ENCODE peak calls at places on chromosomes 1 and 21, in seven cellular contexts. L is NB4, F is brain microvascular endothelial cell, T is kidney epithelial cell, A is pancreas, E is ovary, G is cardiac muscle cell. P is an unnamed sample.

GRCh38 chr1:84298336-84298687 is 3.2 kb upstream of the SAMD13 start:
- DNase-seq in L (peak), F (no peak), T (no peak), A (peak), E (peak), G (peak), P (peak)

GRCh38 chr1:205351984-205352713 is 4.6 kb downstream of the KLHDC8A start:
- DNase-seq in L (no peak), F (no peak), T (no peak), A (peak), E (peak), G (peak), P (no peak)

GRCh38 chr1:62810420-62811274 is 26.7 kb downstream of the ATG4C start:
- DNase-seq in L (peak), F (no peak), T (no peak), A (no peak), E (no peak), G (no peak), P (no peak)

GRCh38 chr1:19315378-19316206 is 3.5 kb downstream of the SLC66A1 start:
- DNase-seq in L (peak), F (peak), T (no peak), A (no peak), E (no peak), G (peak), P (no peak)

GRCh38 chr21:43299441-43300277 is 127.3 kb downstream of the SIK1 start:
- DNase-seq in L (no peak), F (no peak), T (no peak), A (no peak), E (peak), G (no peak), P (no peak)

GRCh38 chr1:50047916-50048694 is 24.4 kb upstream of the AGBL4 start:
- DNase-seq in L (no peak), F (no peak), T (no peak), A (no peak), E (no peak), G (no peak), P (peak)

GRCh38 chr1:99305626-99306025 is 41.3 kb downstream of the PLPPR4 start:
- DNase-seq in L (no peak), F (peak), T (no peak), A (no peak), E (no peak), G (no peak), P (no peak)

GRCh38 chr1:233364695-233365539 is 37.4 kb downstream of the MAP3K21 start:
- DNase-seq in L (peak), F (no peak), T (no peak), A (no peak), E (no peak), G (peak), P (no peak)

GRCh38 chr1:186435336-186435735 is 25.6 kb downstream of the PDC start:
- DNase-seq in L (peak), F (peak), T (no peak), A (no peak), E (no peak), G (peak), P (no peak)

GRCh38 chr1:211182746-211183145 is 48.8 kb upstream of the KCNH1 start:
- DNase-seq in L (no peak), F (no peak), T (no peak), A (no peak), E (no peak), G (no peak), P (no peak)

GRCh38 chr1:169113613-169114119 is 7.2 kb downstream of the ATP1B1 start:
- DNase-seq in L (no peak), F (peak), T (peak), A (no peak), E (no peak), G (peak), P (no peak)

GRCh38 chr1:182614796-182615451 is 10.7 kb upstream of the RGS16 start:
- DNase-seq in L (peak), F (peak), T (peak), A (peak), E (peak), G (peak), P (peak)

GRCh38 chr1:30335389-30335996 is 387.9 kb downstream of the MATN1 start:
- DNase-seq in L (no peak), F (no peak), T (no peak), A (no peak), E (no peak), G (no peak), P (no peak)

GRCh38 chr1:89199515-89199914 is 773 bp upstream of the GBP4 start:
- DNase-seq in L (no peak), F (no peak), T (no peak), A (no peak), E (no peak), G (no peak), P (no peak)

GRCh38 chr21:33844890-33845205 is 70.8 kb downstream of the ATP5PO start:
- DNase-seq in L (no peak), F (no peak), T (no peak), A (no peak), E (no peak), G (no peak), P (no peak)

DNA sequence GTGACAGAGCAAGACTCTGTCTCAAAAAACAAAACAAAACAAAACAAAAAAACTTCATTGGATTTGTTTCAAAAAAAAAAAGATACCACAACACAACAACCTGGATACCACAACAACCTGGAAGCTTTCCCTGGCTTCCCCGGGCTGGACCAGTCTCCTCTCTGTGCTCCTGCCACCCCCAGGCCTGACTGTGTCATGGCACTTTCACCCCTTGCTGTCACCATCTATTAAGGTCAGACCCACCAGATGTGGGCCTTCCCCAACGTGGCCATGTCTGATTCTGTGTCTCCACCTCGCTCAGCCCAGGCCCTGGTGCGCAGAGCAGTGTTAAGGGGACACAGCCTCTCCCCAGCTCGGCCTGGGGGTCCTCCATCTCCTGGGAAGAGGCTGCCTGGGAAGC is 28.3 kb upstream of the ACOT11 start:
- DNase-seq in L (peak), F (no peak), T (no peak), A (no peak), E (no peak), G (no peak), P (no peak)
- TF ChIP-seq CTCF in L (peak), F (no peak), T (peak), A (no peak), E (no peak), G (no peak), P (no peak)

DNA sequence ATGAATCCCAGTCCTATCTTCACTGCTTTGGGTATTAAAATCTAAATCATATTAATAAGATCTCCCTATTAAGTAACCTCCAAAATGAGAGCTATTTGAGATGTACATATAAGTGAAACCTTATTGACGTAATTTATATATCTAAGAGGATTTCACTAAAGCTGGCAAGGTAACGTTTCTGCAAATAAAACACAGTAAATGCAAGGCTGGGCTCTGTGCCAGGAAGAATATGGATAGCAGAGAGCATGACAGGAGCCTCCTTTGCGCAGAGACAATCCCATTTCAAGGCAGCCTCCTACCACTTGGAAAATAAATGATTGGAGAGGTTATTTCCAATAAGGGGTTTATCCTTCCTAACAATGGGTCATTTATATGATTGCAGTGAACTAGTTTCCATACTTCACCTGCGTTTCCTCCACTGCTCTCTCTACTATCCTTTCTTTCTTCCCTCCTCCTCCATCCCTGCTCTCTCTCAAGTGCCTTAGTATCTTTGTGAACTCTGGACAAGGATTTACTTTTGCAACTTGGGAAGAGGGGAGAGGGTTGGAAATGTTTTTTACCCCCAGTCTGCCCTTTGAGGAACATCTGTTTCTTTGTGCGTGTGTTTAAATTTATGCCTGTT is 3.0 kb upstream of the NFIA start:
- DNase-seq in L (no peak), F (no peak), T (no peak), A (no peak), E (no peak), G (no peak), P (no peak)
- H3K4me3 ChIP-seq in L (no peak), F (peak), T (no peak), A (peak), E (no peak), G (peak), P (no peak)

GRCh38 chr1:114094675-114095074 is 59.0 kb downstream of the SYT6 start:
- DNase-seq in L (no peak), F (no peak), T (no peak), A (no peak), E (no peak), G (no peak), P (no peak)

GRCh38 chr1:114091711-114092110 is 62.0 kb downstream of the SYT6 start:
- DNase-seq in L (no peak), F (no peak), T (no peak), A (no peak), E (no peak), G (no peak), P (no peak)

GRCh38 chr1:114092118-114092517 is 61.6 kb downstream of the SYT6 start:
- DNase-seq in L (no peak), F (no peak), T (no peak), A (no peak), E (no peak), G (no peak), P (no peak)

GRCh38 chr1:114094303-114094663 is 59.4 kb downstream of the SYT6 start:
- DNase-seq in L (peak), F (peak), T (no peak), A (no peak), E (no peak), G (peak), P (no peak)

DNA sequence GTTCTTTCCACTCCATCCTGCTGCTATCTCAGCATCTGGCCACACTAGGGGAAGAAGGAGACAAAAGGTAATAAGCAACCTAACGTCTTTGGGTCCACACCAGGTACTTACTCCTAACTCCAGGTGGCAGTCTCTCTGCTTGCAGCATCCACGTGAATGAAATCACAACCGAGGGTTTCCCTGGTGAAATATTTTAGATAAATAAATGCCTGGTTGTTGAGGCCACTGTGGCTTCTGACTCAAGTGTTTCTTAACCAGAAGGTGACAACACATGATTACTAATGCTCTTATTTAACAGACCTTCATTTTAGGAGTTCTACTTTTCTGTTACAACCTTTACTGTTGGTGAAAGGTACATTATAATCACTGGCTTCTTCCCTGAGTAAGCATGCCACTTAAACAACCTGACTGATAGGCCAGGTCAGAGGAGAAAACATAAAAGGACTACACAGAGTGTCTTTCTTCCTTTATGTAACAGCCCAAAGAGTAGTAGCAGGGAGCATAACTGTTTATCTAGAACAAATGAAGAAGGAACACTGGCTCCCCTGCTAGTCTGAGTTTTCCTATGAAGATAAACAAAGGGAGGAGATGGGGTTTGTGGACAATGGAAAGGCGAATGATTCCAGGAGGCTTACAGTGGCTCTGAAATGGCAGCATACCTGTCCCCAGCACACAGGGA is 59.9 kb downstream of the SYT6 start:
- DNase-seq in L (peak), F (peak), T (no peak), A (no peak), E (no peak), G (peak), P (no peak)
- TF ChIP-seq CTCF in L (no peak), F (peak), T (no peak), A (no peak), E (no peak), G (no peak), P (no peak)

GRCh38 chr1:8024329-8024728 is 1.8 kb downstream of the ERRFI1 start:
- DNase-seq in L (no peak), F (no peak), T (no peak), A (no peak), E (no peak), G (no peak), P (no peak)
- H3K4me3 ChIP-seq in L (no peak), F (peak), T (peak), A (peak), E (peak), G (no peak), P (no peak)

P was measured in thyroid gland.